ENCODE peak calls at places on chromosome 22, in ten cellular contexts. K is effector memory CD4-positive, alpha-beta T cell; T is GM23338; Z is adrenal gland; H is thoracic aorta; G is fibroblast of lung; F is hepatocyte; O is H9; L is Karpas-422; P is left ventricle myocardium inferior. N is an unnamed sample.
A peak's percentile ranks its signal among the peaks of the same experiment; 100 is the strongest.

GRCh38 chr22:21815357-21815756 is 52.1 kb downstream of the MAPK1 start:
- DNase-seq in K (no peak), G (no peak), O (no peak), P (no peak), L (no peak), T (no peak), Z (no peak), F (no peak), H (no peak), N (no peak)

GRCh38 chr22:31332886-31333285 is 13.3 kb downstream of the PATZ1 start:
- DNase-seq in K (no peak), T (no peak), H (no peak), L (no peak), G (no peak), Z (no peak), P (no peak), O (no peak), F (no peak), N (no peak)

GRCh38 chr22:22935546-22936157 is 48.0 kb downstream of the IGLL5 start:
- DNase-seq in T (peak; percentile 24), P (no peak), L (peak; percentile 97), Z (no peak), O (peak; percentile 56), H (no peak), G (no peak), K (no peak), F (no peak), N (no peak)

GRCh38 chr22:23187871-23188700 is 7.8 kb downstream of the BCR start:
- DNase-seq in P (no peak), L (no peak), H (no peak), T (no peak), Z (peak; percentile 34), O (no peak), F (no peak), K (no peak), G (peak; percentile 59), N (no peak)

GRCh38 chr22:44622147-44622427 is 79.9 kb upstream of the PRR5 start:
- DNase-seq in P (no peak), L (peak; percentile 47), O (peak; percentile 46), Z (no peak), F (no peak), T (no peak), G (no peak), K (peak; percentile 32), H (no peak), N (no peak)

GRCh38 chr22:37214431-37215025 is 2.3 kb upstream of the SSTR3 start:
- DNase-seq in H (no peak), T (no peak), L (no peak), F (no peak), P (no peak), G (no peak), O (no peak), Z (peak; percentile 11), K (no peak), N (no peak)

GRCh38 chr22:50282361-50283144 is 12.4 kb upstream of the MAPK11 start:
- DNase-seq in K (no peak), H (no peak), O (no peak), F (peak; percentile 89), Z (peak; percentile 92), L (no peak), G (peak; percentile 86), P (no peak), T (no peak), N (peak; percentile 84)

GRCh38 chr22:22928666-22929380 is 41.2 kb downstream of the IGLL5 start:
- DNase-seq in K (peak; percentile 17), G (peak; percentile 30), F (peak; percentile 68), P (peak; percentile 27), O (no peak), Z (no peak), T (no peak), H (no peak), L (peak; percentile 79), N (no peak)

GRCh38 chr22:21447694-21448402 is 19.3 kb upstream of the TMEM191C start:
- DNase-seq in O (peak; percentile 63), L (peak; percentile 57), T (peak; percentile 64), P (no peak), Z (no peak), H (no peak), G (no peak), K (no peak), F (no peak), N (no peak)

GRCh38 chr22:22983123-22983522 is 87.2 kb upstream of the GNAZ start:
- DNase-seq in F (no peak), G (no peak), H (no peak), P (no peak), L (no peak), T (no peak), K (no peak), O (no peak), Z (no peak), N (no peak)

GRCh38 chr22:19853058-19853878 is 1.4 kb downstream of the GNB1L start:
- DNase-seq in F (peak; percentile 10), O (no peak), P (no peak), K (no peak), L (no peak), T (no peak), H (no peak), G (no peak), Z (peak; percentile 18), N (no peak)
- H3K4me1 ChIP-seq in F (peaks cover 44% of the 10 kb centered on the region), O (no peaks in the 10 kb centered on the region), P (peaks cover 37% of the 10 kb centered on the region), K (peaks cover 24% of the 10 kb centered on the region), L (peaks cover 18% of the 10 kb centered on the region), T (peaks cover 19% of the 10 kb centered on the region), H (peaks cover 15% of the 10 kb centered on the region), G (peaks cover 6% of the 10 kb centered on the region), Z (peaks cover 25% of the 10 kb centered on the region), N (peaks cover 10% of the 10 kb centered on the region)

GRCh38 chr22:29700949-29701927 is 18.6 kb upstream of the CABP7 start:
- DNase-seq in G (peak; percentile 40), T (peak; percentile 77), K (no peak), L (peak; percentile 81), F (peak; percentile 57), P (no peak), O (peak; percentile 72), H (no peak), Z (no peak), N (peak; percentile 65)

GRCh38 chr22:29702025-29702930 is 17.5 kb upstream of the CABP7 start:
- DNase-seq in H (no peak), L (no peak), K (no peak), G (no peak), P (no peak), O (no peak), Z (no peak), T (no peak), F (no peak), N (no peak)

GRCh38 chr22:29697853-29698598 is 21.8 kb upstream of the CABP7 start:
- DNase-seq in Z (peak; percentile 54), L (no peak), P (no peak), K (no peak), T (no peak), F (no peak), G (no peak), H (no peak), O (no peak), N (no peak)

GRCh38 chr22:29702931-29703594 is 16.7 kb upstream of the CABP7 start:
- DNase-seq in G (no peak), H (no peak), F (no peak), L (peak; percentile 72), K (no peak), T (peak; percentile 58), Z (no peak), P (peak; percentile 33), O (no peak), N (no peak)

DNA sequence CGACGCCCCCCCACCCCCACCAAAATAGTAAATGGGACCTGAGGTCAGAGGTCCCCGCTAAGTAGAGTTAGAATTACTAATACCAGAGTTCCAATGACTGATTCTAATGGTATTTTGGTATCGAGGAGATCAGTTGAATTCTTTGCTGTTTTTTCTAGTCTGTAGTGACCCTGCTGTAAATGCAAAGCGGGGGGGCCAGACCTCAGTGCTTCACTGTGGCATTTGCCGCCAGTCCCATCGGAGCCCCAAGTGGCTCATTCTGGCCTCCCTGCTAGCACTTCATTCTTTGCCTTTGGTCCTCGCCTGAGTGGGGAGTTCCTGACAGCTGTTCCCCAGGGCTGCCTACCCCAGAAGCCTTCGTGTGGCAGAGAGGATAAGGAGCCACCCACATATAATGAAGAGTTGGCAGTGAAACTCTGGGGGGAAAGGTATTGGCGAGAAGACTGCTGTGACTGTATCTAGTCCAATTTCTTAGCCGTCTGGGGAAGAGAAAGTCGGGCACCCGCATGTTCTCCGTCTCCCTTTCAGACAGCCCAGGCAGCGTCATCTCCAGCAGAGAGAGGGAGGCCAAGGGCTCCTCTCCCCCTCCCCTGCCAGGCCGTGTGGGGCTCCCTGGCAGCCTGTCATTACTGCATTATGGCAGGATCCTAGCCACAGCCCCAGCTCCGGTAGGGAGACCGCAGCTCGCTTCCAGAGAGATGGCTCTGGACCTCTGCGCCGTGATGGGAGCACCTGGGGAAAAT is 19.4 kb upstream of the CABP7 start:
- DNase-seq in P (no peak), F (no peak), K (no peak), T (no peak), Z (no peak), G (peak; percentile 65), L (no peak), O (no peak), H (no peak), N (no peak)
- H3K27ac ChIP-seq in P (no peak overlapping the region), F (no peak overlapping the region), K (no peak overlapping the region), T (no peak overlapping the region), Z (no peak overlapping the region), G (no peak overlapping the region), L (no peak overlapping the region), O (no peak overlapping the region), H (no peak overlapping the region), N (peak overlapping the region; percentile 53)

GRCh38 chr22:17339095-17339693 is 30.1 kb upstream of the CECR2 start:
- DNase-seq in K (no peak), L (no peak), T (no peak), P (no peak), F (no peak), O (no peak), Z (no peak), H (no peak), G (no peak), N (no peak)

GRCh38 chr22:17346578-17346977 is 22.7 kb upstream of the CECR2 start:
- DNase-seq in L (no peak), O (no peak), Z (no peak), F (no peak), T (no peak), H (no peak), K (no peak), G (no peak), P (no peak), N (no peak)

GRCh38 chr22:17342361-17342760 is 26.9 kb upstream of the CECR2 start:
- DNase-seq in Z (no peak), T (no peak), G (no peak), H (no peak), K (no peak), F (no peak), P (no peak), L (no peak), O (no peak), N (no peak)

GRCh38 chr22:17347724-17348123 is 21.5 kb upstream of the CECR2 start:
- DNase-seq in G (no peak), P (no peak), K (no peak), H (no peak), T (no peak), L (no peak), Z (no peak), O (no peak), F (no peak), N (no peak)

GRCh38 chr22:17343766-17344165 is 25.5 kb upstream of the CECR2 start:
- DNase-seq in F (no peak), P (no peak), G (no peak), Z (no peak), O (no peak), L (peak; percentile 61), H (no peak), K (no peak), T (no peak), N (no peak)
- H3K4me1 ChIP-seq in F (no peaks in the 10 kb centered on the region), P (peaks cover 9% of the 10 kb centered on the region), G (no peaks in the 10 kb centered on the region), Z (no peaks in the 10 kb centered on the region), O (no peaks in the 10 kb centered on the region), L (peaks cover 35% of the 10 kb centered on the region), H (no peaks in the 10 kb centered on the region), K (no peaks in the 10 kb centered on the region), T (no peaks in the 10 kb centered on the region), N (no peaks in the 10 kb centered on the region)

GRCh38 chr22:24284747-24285203 is 14.1 kb downstream of the SPECC1L start:
- DNase-seq in H (no peak), K (no peak), P (no peak), O (no peak), F (no peak), T (no peak), L (peak; percentile 38), G (peak; percentile 36), Z (no peak), N (peak; percentile 56)
- H3K27ac ChIP-seq in H (no peak overlapping the region), K (no peak overlapping the region), P (peak overlapping the region; percentile 88), O (no peak overlapping the region), F (peak overlapping the region; percentile 19), T (peak overlapping the region; percentile 16), L (no peak overlapping the region), G (peak overlapping the region; percentile 68), Z (no peak overlapping the region), N (peak overlapping the region; percentile 54)